ENCODE peak calls at places on chromosomes 7 and 10, in ten cellular contexts. One of them, this sample, is unnamed.

GRCh38 chr10:46084321-46085165 is 38.5 kb upstream of the MSMB start:
- DNase-seq in kidney tubule cell: no peak
- DNase-seq in stimulated activated CD4-positive, alpha-beta T cell treated with anti-CD3 and anti-CD28 coated beads, Interleukin-2, amount 100 ng/mL, for 48 hours: no peak
- DNase-seq in A549: no peak
- DNase-seq in Calu3: no peak
- DNase-seq in naive thymus-derived CD8-positive, alpha-beta T cell: no peak
- DNase-seq in T-cell: no peak
- DNase-seq in activated T-helper 9 cell treated with anti-CD3 and anti-CD28 coated beads, Interleukin-2, amount 50 U/mL, for 16 hours: no peak
- DNase-seq in iPS DF 19.7: no peak
- DNase-seq in smooth muscle cell of the brain vasculature: no peak
- DNase-seq in this sample: no peak

GRCh38 chr10:84727398-84727797 is 399.0 kb downstream of the CCSER2 start:
- DNase-seq in kidney tubule cell: no peak
- DNase-seq in stimulated activated CD4-positive, alpha-beta T cell treated with anti-CD3 and anti-CD28 coated beads, Interleukin-2, amount 100 ng/mL, for 48 hours: no peak
- DNase-seq in A549: no peak
- DNase-seq in Calu3: no peak
- DNase-seq in naive thymus-derived CD8-positive, alpha-beta T cell: no peak
- DNase-seq in T-cell: no peak
- DNase-seq in activated T-helper 9 cell treated with anti-CD3 and anti-CD28 coated beads, Interleukin-2, amount 50 U/mL, for 16 hours: no peak
- DNase-seq in iPS DF 19.7: no peak
- DNase-seq in smooth muscle cell of the brain vasculature: no peak
- DNase-seq in this sample: no peak

GRCh38 chr7:19773361-19773760 is at the start of gene TMEM196:
- DNase-seq in kidney tubule cell: no peak
- DNase-seq in stimulated activated CD4-positive, alpha-beta T cell treated with anti-CD3 and anti-CD28 coated beads, Interleukin-2, amount 100 ng/mL, for 48 hours: no peak
- DNase-seq in A549: no peak
- DNase-seq in Calu3: no peak
- DNase-seq in naive thymus-derived CD8-positive, alpha-beta T cell: no peak
- DNase-seq in T-cell: no peak
- DNase-seq in activated T-helper 9 cell treated with anti-CD3 and anti-CD28 coated beads, Interleukin-2, amount 50 U/mL, for 16 hours: no peak
- DNase-seq in iPS DF 19.7: no peak
- DNase-seq in smooth muscle cell of the brain vasculature: no peak
- DNase-seq in this sample: no peak

GRCh38 chr10:13589316-13589715 is 2.6 kb downstream of the PRPF18 start:
- DNase-seq in kidney tubule cell: no peak
- DNase-seq in stimulated activated CD4-positive, alpha-beta T cell treated with anti-CD3 and anti-CD28 coated beads, Interleukin-2, amount 100 ng/mL, for 48 hours: no peak
- DNase-seq in A549: no peak
- DNase-seq in Calu3: no peak
- DNase-seq in naive thymus-derived CD8-positive, alpha-beta T cell: no peak
- DNase-seq in T-cell: no peak
- DNase-seq in activated T-helper 9 cell treated with anti-CD3 and anti-CD28 coated beads, Interleukin-2, amount 50 U/mL, for 16 hours: no peak
- DNase-seq in iPS DF 19.7: no peak
- DNase-seq in smooth muscle cell of the brain vasculature: no peak
- DNase-seq in this sample: no peak

GRCh38 chr10:126252884-126253612 is 135.2 kb downstream of the ADAM12 start:
- DNase-seq in kidney tubule cell: peak; percentile 93
- DNase-seq in stimulated activated CD4-positive, alpha-beta T cell treated with anti-CD3 and anti-CD28 coated beads, Interleukin-2, amount 100 ng/mL, for 48 hours: no peak
- DNase-seq in A549: peak; percentile 53
- DNase-seq in Calu3: no peak
- DNase-seq in naive thymus-derived CD8-positive, alpha-beta T cell: no peak
- DNase-seq in T-cell: no peak
- DNase-seq in activated T-helper 9 cell treated with anti-CD3 and anti-CD28 coated beads, Interleukin-2, amount 50 U/mL, for 16 hours: no peak
- DNase-seq in iPS DF 19.7: no peak
- DNase-seq in smooth muscle cell of the brain vasculature: peak; percentile 79
- DNase-seq in this sample: no peak

GRCh38 chr10:114256041-114256765 is 17.1 kb downstream of the VWA2 start:
- DNase-seq in kidney tubule cell: no peak
- DNase-seq in stimulated activated CD4-positive, alpha-beta T cell treated with anti-CD3 and anti-CD28 coated beads, Interleukin-2, amount 100 ng/mL, for 48 hours: no peak
- DNase-seq in A549: no peak
- DNase-seq in Calu3: no peak
- DNase-seq in naive thymus-derived CD8-positive, alpha-beta T cell: no peak
- DNase-seq in T-cell: no peak
- DNase-seq in activated T-helper 9 cell treated with anti-CD3 and anti-CD28 coated beads, Interleukin-2, amount 50 U/mL, for 16 hours: no peak
- DNase-seq in iPS DF 19.7: no peak
- DNase-seq in smooth muscle cell of the brain vasculature: no peak
- DNase-seq in this sample: no peak

GRCh38 chr10:28991738-28992270 is 297.1 kb upstream of the LYZL1 start:
- DNase-seq in kidney tubule cell: peak; percentile 72
- DNase-seq in stimulated activated CD4-positive, alpha-beta T cell treated with anti-CD3 and anti-CD28 coated beads, Interleukin-2, amount 100 ng/mL, for 48 hours: peak; percentile 36
- DNase-seq in A549: peak; percentile 82
- DNase-seq in Calu3: peak; percentile 74
- DNase-seq in naive thymus-derived CD8-positive, alpha-beta T cell: peak; percentile 2
- DNase-seq in T-cell: no peak
- DNase-seq in activated T-helper 9 cell treated with anti-CD3 and anti-CD28 coated beads, Interleukin-2, amount 50 U/mL, for 16 hours: peak; percentile 0
- DNase-seq in iPS DF 19.7: no peak
- DNase-seq in smooth muscle cell of the brain vasculature: no peak
- DNase-seq in this sample: peak; percentile 55

GRCh38 chr7:29946428-29947186 is 43.0 kb downstream of the SCRN1 start:
- DNase-seq in kidney tubule cell: peak; percentile 31
- DNase-seq in stimulated activated CD4-positive, alpha-beta T cell treated with anti-CD3 and anti-CD28 coated beads, Interleukin-2, amount 100 ng/mL, for 48 hours: no peak
- DNase-seq in A549: peak; percentile 46
- DNase-seq in Calu3: peak; percentile 55
- DNase-seq in naive thymus-derived CD8-positive, alpha-beta T cell: no peak
- DNase-seq in T-cell: no peak
- DNase-seq in activated T-helper 9 cell treated with anti-CD3 and anti-CD28 coated beads, Interleukin-2, amount 50 U/mL, for 16 hours: no peak
- DNase-seq in iPS DF 19.7: peak; percentile 35
- DNase-seq in smooth muscle cell of the brain vasculature: no peak
- DNase-seq in this sample: peak; percentile 25

GRCh38 chr7:47945261-47946015 is 2.8 kb downstream of the PKD1L1 start:
- DNase-seq in kidney tubule cell: peak; percentile 60
- DNase-seq in stimulated activated CD4-positive, alpha-beta T cell treated with anti-CD3 and anti-CD28 coated beads, Interleukin-2, amount 100 ng/mL, for 48 hours: peak; percentile 79
- DNase-seq in A549: peak; percentile 71
- DNase-seq in Calu3: peak; percentile 85
- DNase-seq in naive thymus-derived CD8-positive, alpha-beta T cell: peak; percentile 60
- DNase-seq in T-cell: peak; percentile 82
- DNase-seq in activated T-helper 9 cell treated with anti-CD3 and anti-CD28 coated beads, Interleukin-2, amount 50 U/mL, for 16 hours: peak; percentile 49
- DNase-seq in iPS DF 19.7: no peak
- DNase-seq in smooth muscle cell of the brain vasculature: peak; percentile 59
- DNase-seq in this sample: peak; percentile 79

GRCh38 chr10:4931587-4931986 is 31.6 kb upstream of the AKR1C1 start:
- DNase-seq in kidney tubule cell: no peak
- DNase-seq in stimulated activated CD4-positive, alpha-beta T cell treated with anti-CD3 and anti-CD28 coated beads, Interleukin-2, amount 100 ng/mL, for 48 hours: no peak
- DNase-seq in A549: no peak
- DNase-seq in Calu3: peak; percentile 8
- DNase-seq in naive thymus-derived CD8-positive, alpha-beta T cell: no peak
- DNase-seq in T-cell: no peak
- DNase-seq in activated T-helper 9 cell treated with anti-CD3 and anti-CD28 coated beads, Interleukin-2, amount 50 U/mL, for 16 hours: no peak
- DNase-seq in iPS DF 19.7: no peak
- DNase-seq in smooth muscle cell of the brain vasculature: no peak
- DNase-seq in this sample: no peak

GRCh38 chr7:13792208-13792607 is 197.3 kb downstream of the ETV1 start:
- DNase-seq in kidney tubule cell: no peak
- DNase-seq in stimulated activated CD4-positive, alpha-beta T cell treated with anti-CD3 and anti-CD28 coated beads, Interleukin-2, amount 100 ng/mL, for 48 hours: no peak
- DNase-seq in A549: no peak
- DNase-seq in Calu3: no peak
- DNase-seq in naive thymus-derived CD8-positive, alpha-beta T cell: no peak
- DNase-seq in T-cell: no peak
- DNase-seq in activated T-helper 9 cell treated with anti-CD3 and anti-CD28 coated beads, Interleukin-2, amount 50 U/mL, for 16 hours: no peak
- DNase-seq in iPS DF 19.7: no peak
- DNase-seq in smooth muscle cell of the brain vasculature: no peak
- DNase-seq in this sample: no peak

GRCh38 chr10:10892290-10892875 is 125.3 kb upstream of the CELF2 start:
- DNase-seq in kidney tubule cell: no peak
- DNase-seq in stimulated activated CD4-positive, alpha-beta T cell treated with anti-CD3 and anti-CD28 coated beads, Interleukin-2, amount 100 ng/mL, for 48 hours: no peak
- DNase-seq in A549: no peak
- DNase-seq in Calu3: no peak
- DNase-seq in naive thymus-derived CD8-positive, alpha-beta T cell: no peak
- DNase-seq in T-cell: no peak
- DNase-seq in activated T-helper 9 cell treated with anti-CD3 and anti-CD28 coated beads, Interleukin-2, amount 50 U/mL, for 16 hours: no peak
- DNase-seq in iPS DF 19.7: no peak
- DNase-seq in smooth muscle cell of the brain vasculature: no peak
- DNase-seq in this sample: peak; percentile 63

GRCh38 chr7:155796381-155797261 is 15.6 kb downstream of the SHH start:
- DNase-seq in kidney tubule cell: peak; percentile 53
- DNase-seq in stimulated activated CD4-positive, alpha-beta T cell treated with anti-CD3 and anti-CD28 coated beads, Interleukin-2, amount 100 ng/mL, for 48 hours: peak; percentile 70
- DNase-seq in A549: peak; percentile 48
- DNase-seq in Calu3: peak; percentile 87
- DNase-seq in naive thymus-derived CD8-positive, alpha-beta T cell: peak; percentile 63
- DNase-seq in T-cell: peak; percentile 35
- DNase-seq in activated T-helper 9 cell treated with anti-CD3 and anti-CD28 coated beads, Interleukin-2, amount 50 U/mL, for 16 hours: peak; percentile 51
- DNase-seq in iPS DF 19.7: no peak
- DNase-seq in smooth muscle cell of the brain vasculature: no peak
- DNase-seq in this sample: no peak

GRCh38 chr7:52715701-52716100 is 319.7 kb upstream of the POM121L12 start:
- DNase-seq in kidney tubule cell: peak; percentile 15
- DNase-seq in stimulated activated CD4-positive, alpha-beta T cell treated with anti-CD3 and anti-CD28 coated beads, Interleukin-2, amount 100 ng/mL, for 48 hours: no peak
- DNase-seq in A549: no peak
- DNase-seq in Calu3: no peak
- DNase-seq in naive thymus-derived CD8-positive, alpha-beta T cell: no peak
- DNase-seq in T-cell: no peak
- DNase-seq in activated T-helper 9 cell treated with anti-CD3 and anti-CD28 coated beads, Interleukin-2, amount 50 U/mL, for 16 hours: no peak
- DNase-seq in iPS DF 19.7: no peak
- DNase-seq in smooth muscle cell of the brain vasculature: no peak
- DNase-seq in this sample: no peak

GRCh38 chr10:81215498-81215897 is 659.5 kb upstream of the NRG3 start:
- DNase-seq in kidney tubule cell: no peak
- DNase-seq in stimulated activated CD4-positive, alpha-beta T cell treated with anti-CD3 and anti-CD28 coated beads, Interleukin-2, amount 100 ng/mL, for 48 hours: no peak
- DNase-seq in A549: no peak
- DNase-seq in Calu3: no peak
- DNase-seq in naive thymus-derived CD8-positive, alpha-beta T cell: no peak
- DNase-seq in T-cell: no peak
- DNase-seq in activated T-helper 9 cell treated with anti-CD3 and anti-CD28 coated beads, Interleukin-2, amount 50 U/mL, for 16 hours: no peak
- DNase-seq in iPS DF 19.7: no peak
- DNase-seq in smooth muscle cell of the brain vasculature: no peak
- DNase-seq in this sample: no peak

GRCh38 chr7:99041526-99041925 is 102.4 kb downstream of the SMURF1 start:
- DNase-seq in kidney tubule cell: peak; percentile 9
- DNase-seq in stimulated activated CD4-positive, alpha-beta T cell treated with anti-CD3 and anti-CD28 coated beads, Interleukin-2, amount 100 ng/mL, for 48 hours: no peak
- DNase-seq in A549: peak; percentile 26
- DNase-seq in Calu3: no peak
- DNase-seq in naive thymus-derived CD8-positive, alpha-beta T cell: no peak
- DNase-seq in T-cell: no peak
- DNase-seq in activated T-helper 9 cell treated with anti-CD3 and anti-CD28 coated beads, Interleukin-2, amount 50 U/mL, for 16 hours: no peak
- DNase-seq in iPS DF 19.7: no peak
- DNase-seq in smooth muscle cell of the brain vasculature: no peak
- DNase-seq in this sample: no peak

GRCh38 chr7:150322833-150323681 is at the start of the genes ACTR3C and LRRC61:
- DNase-seq in kidney tubule cell: peak; percentile 81
- DNase-seq in stimulated activated CD4-positive, alpha-beta T cell treated with anti-CD3 and anti-CD28 coated beads, Interleukin-2, amount 100 ng/mL, for 48 hours: peak; percentile 52
- DNase-seq in A549: no peak
- DNase-seq in Calu3: peak; percentile 67
- DNase-seq in naive thymus-derived CD8-positive, alpha-beta T cell: peak; percentile 60
- DNase-seq in T-cell: peak; percentile 27
- DNase-seq in activated T-helper 9 cell treated with anti-CD3 and anti-CD28 coated beads, Interleukin-2, amount 50 U/mL, for 16 hours: peak; percentile 45
- DNase-seq in iPS DF 19.7: no peak
- DNase-seq in smooth muscle cell of the brain vasculature: no peak
- DNase-seq in this sample: no peak

GRCh38 chr7:157991351-157991750 is 596.3 kb downstream of the PTPRN2 start:
- DNase-seq in kidney tubule cell: no peak
- DNase-seq in stimulated activated CD4-positive, alpha-beta T cell treated with anti-CD3 and anti-CD28 coated beads, Interleukin-2, amount 100 ng/mL, for 48 hours: no peak
- DNase-seq in A549: no peak
- DNase-seq in Calu3: no peak
- DNase-seq in naive thymus-derived CD8-positive, alpha-beta T cell: no peak
- DNase-seq in T-cell: no peak
- DNase-seq in activated T-helper 9 cell treated with anti-CD3 and anti-CD28 coated beads, Interleukin-2, amount 50 U/mL, for 16 hours: no peak
- DNase-seq in iPS DF 19.7: no peak
- DNase-seq in smooth muscle cell of the brain vasculature: no peak
- DNase-seq in this sample: no peak

GRCh38 chr7:47786557-47787248 is 161.6 kb downstream of the PKD1L1 start:
- DNase-seq in kidney tubule cell: peak; percentile 100
- DNase-seq in stimulated activated CD4-positive, alpha-beta T cell treated with anti-CD3 and anti-CD28 coated beads, Interleukin-2, amount 100 ng/mL, for 48 hours: no peak
- DNase-seq in A549: peak; percentile 100
- DNase-seq in Calu3: peak; percentile 99
- DNase-seq in naive thymus-derived CD8-positive, alpha-beta T cell: no peak
- DNase-seq in T-cell: no peak
- DNase-seq in activated T-helper 9 cell treated with anti-CD3 and anti-CD28 coated beads, Interleukin-2, amount 50 U/mL, for 16 hours: no peak
- DNase-seq in iPS DF 19.7: peak; percentile 47
- DNase-seq in smooth muscle cell of the brain vasculature: peak; percentile 90
- DNase-seq in this sample: peak; percentile 80

GRCh38 chr7:55062106-55062499 is 43.3 kb downstream of the EGFR start:
- DNase-seq in kidney tubule cell: no peak
- DNase-seq in stimulated activated CD4-positive, alpha-beta T cell treated with anti-CD3 and anti-CD28 coated beads, Interleukin-2, amount 100 ng/mL, for 48 hours: no peak
- DNase-seq in A549: no peak
- DNase-seq in Calu3: no peak
- DNase-seq in naive thymus-derived CD8-positive, alpha-beta T cell: no peak
- DNase-seq in T-cell: no peak
- DNase-seq in activated T-helper 9 cell treated with anti-CD3 and anti-CD28 coated beads, Interleukin-2, amount 50 U/mL, for 16 hours: no peak
- DNase-seq in iPS DF 19.7: no peak
- DNase-seq in smooth muscle cell of the brain vasculature: no peak
- DNase-seq in this sample: no peak

GRCh38 chr10:16521311-16522016 is at the start of gene C1QL3:
- DNase-seq in kidney tubule cell: peak; percentile 26
- DNase-seq in stimulated activated CD4-positive, alpha-beta T cell treated with anti-CD3 and anti-CD28 coated beads, Interleukin-2, amount 100 ng/mL, for 48 hours: peak; percentile 17
- DNase-seq in A549: no peak
- DNase-seq in Calu3: peak; percentile 18
- DNase-seq in naive thymus-derived CD8-positive, alpha-beta T cell: no peak
- DNase-seq in T-cell: no peak
- DNase-seq in activated T-helper 9 cell treated with anti-CD3 and anti-CD28 coated beads, Interleukin-2, amount 50 U/mL, for 16 hours: no peak
- DNase-seq in iPS DF 19.7: no peak
- DNase-seq in smooth muscle cell of the brain vasculature: no peak
- DNase-seq in this sample: peak; percentile 47